ENCODE peak calls at places on chromosomes 3 and 15, in five cellular contexts. K is mammary epithelial cell, Y is hypothalamus, V is fibroblast of mammary gland, O is KG1. I is an unnamed sample.

GRCh38 chr3:110248666-110249065 is 823.0 kb upstream of the NECTIN3 start:
- DNase-seq in K (no peak), Y (no peak), V (peak), O (no peak), I (no peak)

GRCh38 chr3:17639765-17640164 is 102.7 kb downstream of the TBC1D5 start:
- DNase-seq in K (peak), Y (no peak), V (peak), O (no peak), I (no peak)

GRCh38 chr15:88568589-88568988 is 22.1 kb upstream of the DET1 start:
- DNase-seq in K (no peak), Y (no peak), V (peak), O (no peak), I (no peak)

GRCh38 chr15:69118089-69118488 is 42.3 kb upstream of the GLCE start:
- DNase-seq in K (no peak), Y (no peak), V (no peak), O (no peak), I (no peak)

GRCh38 chr3:140903196-140903595 is 38.4 kb upstream of the SLC25A36 start:
- DNase-seq in K (peak), Y (no peak), V (no peak), O (no peak), I (no peak)

GRCh38 chr15:46701347-46701746 is 1016.0 kb upstream of the SEMA6D start:
- DNase-seq in K (no peak), Y (no peak), V (no peak), O (no peak), I (no peak)

GRCh38 chr3:69014022-69014580 is 617 bp upstream of the EOGT start:
- DNase-seq in K (no peak), Y (no peak), V (no peak), O (no peak), I (no peak)

GRCh38 chr15:82900511-82900910 is 52.0 kb downstream of the HOMER2 start:
- DNase-seq in K (peak), Y (no peak), V (no peak), O (no peak), I (no peak)

GRCh38 chr15:69535101-69535638 is 82.6 kb downstream of the RPLP1 start:
- DNase-seq in K (peak), Y (no peak), V (peak), O (no peak), I (no peak)

GRCh38 chr15:94348084-94348483 is 116.7 kb downstream of the MCTP2 start:
- DNase-seq in K (no peak), Y (no peak), V (no peak), O (no peak), I (peak)

GRCh38 chr3:144187531-144188230 is 216.1 kb downstream of the DIPK2A start:
- DNase-seq in K (no peak), Y (no peak), V (peak), O (no peak), I (no peak)

GRCh38 chr3:130960139-130960779 is 66.4 kb downstream of the ASTE1 start:
- DNase-seq in K (no peak), Y (no peak), V (peak), O (no peak), I (no peak)

GRCh38 chr15:59259137-59259943 is 52.7 kb downstream of the LDHAL6B start:
- DNase-seq in K (no peak), Y (no peak), V (no peak), O (no peak), I (no peak)

I was measured in AML-193.